ENCODE peak calls at places on chromosomes 3 and 15, in ten cellular contexts. F is CD8-positive, alpha-beta T cell; V is brain microvascular endothelial cell; D is stomach; R is tibial nerve; X is left lung; E is DND-41; S is heart left ventricle; A is endodermal cell; M is upper lobe of right lung. W is an unnamed sample. For H3K36me3, the result is how much of the 10 kb centered on the place peaks cover.

GRCh38 chr3:2156244-2156847 is 57.7 kb downstream of the CNTN4 start:
- DNase-seq in F (no peak), V (no peak), D (no peak), R (no peak), X (peak), E (no peak), S (no peak), A (peak), M (peak), W (peak)

GRCh38 chr3:132317229-132317948 is at the start of gene ACP3:
- DNase-seq in F (no peak), V (peak), D (peak), R (peak), X (no peak), E (peak), S (peak), A (peak), M (peak), W (no peak)

GRCh38 chr15:89770041-89770440 is 6.1 kb upstream of the MESP2 start:
- DNase-seq in F (no peak), V (no peak), D (no peak), R (no peak), X (peak), E (no peak), S (no peak), A (no peak), M (no peak), W (no peak)

GRCh38 chr3:107523361-107524213 is 825 bp downstream of the BBX start:
- DNase-seq in F (peak), V (peak), D (peak), R (peak), X (peak), E (peak), S (peak), A (peak), M (peak), W (peak)

GRCh38 chr3:79178471-79178870 is 589.3 kb downstream of the ROBO1 start:
- DNase-seq in F (no peak), V (no peak), D (no peak), R (no peak), X (no peak), E (no peak), S (no peak), A (no peak), M (no peak), W (no peak)

GRCh38 chr3:42763023-42763422 is 10.0 kb downstream of the CCDC13 start:
- DNase-seq in F (no peak), V (no peak), D (no peak), R (no peak), X (no peak), E (no peak), S (no peak), A (no peak), M (no peak), W (no peak)

GRCh38 chr15:95558131-95558530 is 772.4 kb upstream of the NR2F2 start:
- DNase-seq in F (no peak), V (no peak), D (no peak), R (no peak), X (no peak), E (no peak), S (no peak), A (no peak), M (no peak), W (no peak)

GRCh38 chr3:113769551-113769950 is 22.7 kb downstream of the ATP6V1A start:
- DNase-seq in F (no peak), V (peak), D (no peak), R (no peak), X (no peak), E (no peak), S (no peak), A (no peak), M (no peak), W (no peak)

GRCh38 chr3:115134648-115135347 is 12.3 kb downstream of the ZBTB20 start:
- DNase-seq in F (no peak), V (no peak), D (no peak), R (no peak), X (no peak), E (no peak), S (no peak), A (no peak), M (no peak), W (no peak)

GRCh38 chr3:127588675-127589577 is 1.6 kb downstream of the TPRA1 start:
- DNase-seq in F (no peak), V (peak), D (no peak), R (no peak), X (no peak), E (peak), S (no peak), A (peak), M (no peak), W (peak)

GRCh38 chr15:99455796-99456160 is 110.0 kb upstream of the MEF2A start:
- DNase-seq in F (no peak), V (no peak), D (no peak), R (no peak), X (no peak), E (no peak), S (no peak), A (no peak), M (no peak), W (no peak)

GRCh38 chr15:100596792-100597191 is 5.2 kb downstream of the LINS1 start:
- DNase-seq in F (peak), V (no peak), D (peak), R (no peak), X (no peak), E (peak), S (no peak), A (no peak), M (no peak), W (peak)

GRCh38 chr3:160127308-160127707 is 97.9 kb upstream of the C3orf80 start:
- DNase-seq in F (no peak), V (no peak), D (no peak), R (no peak), X (no peak), E (no peak), S (no peak), A (no peak), M (no peak), W (no peak)

GRCh38 chr3:19559724-19560442 is 374.1 kb downstream of the EFHB start:
- DNase-seq in F (no peak), V (no peak), D (no peak), R (no peak), X (no peak), E (no peak), S (no peak), A (no peak), M (no peak), W (peak)

GRCh38 chr3:171113716-171114115 is 87.2 kb upstream of the SLC2A2 start:
- DNase-seq in F (no peak), V (no peak), D (no peak), R (no peak), X (no peak), E (no peak), S (no peak), A (peak), M (no peak), W (no peak)

GRCh38 chr15:80776420-80777045 is 2.6 kb upstream of the CEMIP start:
- DNase-seq in F (peak), V (peak), D (peak), R (peak), X (no peak), E (peak), S (peak), A (peak), M (peak), W (peak)

GRCh38 chr3:127800508-127800907 is 21.8 kb downstream of the MGLL start:
- DNase-seq in F (no peak), V (peak), D (no peak), R (no peak), X (no peak), E (no peak), S (no peak), A (no peak), M (no peak), W (no peak)

GRCh38 chr3:89474333-89475130 is 367.1 kb downstream of the EPHA3 start:
- DNase-seq in F (no peak), V (no peak), D (no peak), R (no peak), X (no peak), E (no peak), S (no peak), A (no peak), M (no peak), W (no peak)

GRCh38 chr3:128074851-128075515 is 22.7 kb downstream of the SEC61A1 start:
- DNase-seq in F (no peak), V (no peak), D (no peak), R (no peak), X (no peak), E (no peak), S (no peak), A (no peak), M (no peak), W (no peak)

GRCh38 chr15:60301024-60301423 is 96.8 kb downstream of the ANXA2 start:
- DNase-seq in F (no peak), V (no peak), D (no peak), R (no peak), X (no peak), E (no peak), S (no peak), A (no peak), M (no peak), W (no peak)

GRCh38 chr15:58438956-58439355 is 7.2 kb downstream of the LIPC start:
- DNase-seq in F (no peak), V (peak), D (no peak), R (no peak), X (no peak), E (peak), S (peak), A (peak), M (no peak), W (no peak)

GRCh38 chr15:84715442-84716035 is 400 bp downstream of the SEC11A start:
- DNase-seq in F (no peak), V (peak), D (peak), R (no peak), X (peak), E (peak), S (peak), A (peak), M (no peak), W (no peak)

GRCh38 chr15:96343529-96344072 is 13.1 kb downstream of the NR2F2 start:
- DNase-seq in F (no peak), V (no peak), D (no peak), R (no peak), X (no peak), E (no peak), S (no peak), A (peak), M (no peak), W (no peak)

GRCh38 chr3:190807719-190808375 is 54.6 kb downstream of the GMNC start:
- DNase-seq in F (no peak), V (no peak), D (peak), R (no peak), X (no peak), E (no peak), S (peak), A (no peak), M (peak), W (no peak)

GRCh38 chr3:99866167-99866810 is 48.6 kb downstream of the CMSS1 start:
- DNase-seq in F (no peak), V (peak), D (no peak), R (no peak), X (no peak), E (peak), S (no peak), A (no peak), M (no peak), W (no peak)

GRCh38 chr3:152061296-152061695 is 187.9 kb downstream of the SUCNR1 start:
- DNase-seq in F (no peak), V (no peak), D (no peak), R (no peak), X (no peak), E (no peak), S (no peak), A (no peak), M (no peak), W (no peak)

GRCh38 chr3:3356836-3357235 is 177.3 kb upstream of the CRBN start:
- DNase-seq in F (no peak), V (no peak), D (no peak), R (no peak), X (no peak), E (no peak), S (no peak), A (no peak), M (no peak), W (no peak)

GRCh38 chr3:123096701-123097100 is 29.9 kb downstream of the PDIA5 start:
- DNase-seq in F (no peak), V (no peak), D (peak), R (no peak), X (no peak), E (no peak), S (peak), A (no peak), M (no peak), W (no peak)

GRCh38 chr3:40877651-40878463 is 321.4 kb upstream of the CTNNB1 start:
- DNase-seq in F (no peak), V (peak), D (peak), R (peak), X (peak), E (no peak), S (peak), A (no peak), M (peak), W (no peak)

GRCh38 chr15:74960995-74961588 is 4.5 kb upstream of the RPP25 start:
- DNase-seq in F (no peak), V (no peak), D (no peak), R (no peak), X (no peak), E (no peak), S (no peak), A (no peak), M (no peak), W (no peak)

GRCh38 chr3:155292133-155292532 is 1.4 kb downstream of the STRIT1 start:
- DNase-seq in F (no peak), V (no peak), D (no peak), R (no peak), X (no peak), E (no peak), S (no peak), A (no peak), M (no peak), W (no peak)

GRCh38 chr3:160179906-160180305 is 45.3 kb upstream of the C3orf80 start:
- DNase-seq in F (no peak), V (no peak), D (no peak), R (no peak), X (no peak), E (no peak), S (no peak), A (no peak), M (no peak), W (no peak)

GRCh38 chr15:63122002-63122893 is 587 bp downstream of the LACTB start:
- DNase-seq in F (peak), V (peak), D (peak), R (peak), X (peak), E (peak), S (peak), A (peak), M (peak), W (peak)

GRCh38 chr3:9664119-9664751 is 14.9 kb downstream of the MTMR14 start:
- DNase-seq in F (no peak), V (no peak), D (no peak), R (no peak), X (no peak), E (no peak), S (no peak), A (no peak), M (no peak), W (no peak)

GRCh38 chr3:9669277-9669676 is 20.0 kb downstream of the MTMR14 start:
- DNase-seq in F (no peak), V (no peak), D (no peak), R (no peak), X (no peak), E (no peak), S (no peak), A (no peak), M (no peak), W (no peak)

GRCh38 chr3:9669720-9670432 is 20.6 kb downstream of the MTMR14 start:
- DNase-seq in F (no peak), V (no peak), D (peak), R (peak), X (no peak), E (no peak), S (peak), A (no peak), M (no peak), W (no peak)

GRCh38 chr3:9660972-9661371 is 11.7 kb downstream of the MTMR14 start:
- DNase-seq in F (no peak), V (no peak), D (no peak), R (no peak), X (no peak), E (no peak), S (no peak), A (no peak), M (no peak), W (no peak)

GRCh38 chr3:9666704-9667445 is 17.6 kb downstream of the MTMR14 start:
- DNase-seq in F (no peak), V (no peak), D (no peak), R (no peak), X (no peak), E (no peak), S (no peak), A (no peak), M (no peak), W (no peak)
- H3K36me3 ChIP-seq in F (half or more), V (half or more), D (half or more), R (under half), X (under half), E (half or more), S (under half), A (half or more), M (half or more), W (under half)

DNA sequence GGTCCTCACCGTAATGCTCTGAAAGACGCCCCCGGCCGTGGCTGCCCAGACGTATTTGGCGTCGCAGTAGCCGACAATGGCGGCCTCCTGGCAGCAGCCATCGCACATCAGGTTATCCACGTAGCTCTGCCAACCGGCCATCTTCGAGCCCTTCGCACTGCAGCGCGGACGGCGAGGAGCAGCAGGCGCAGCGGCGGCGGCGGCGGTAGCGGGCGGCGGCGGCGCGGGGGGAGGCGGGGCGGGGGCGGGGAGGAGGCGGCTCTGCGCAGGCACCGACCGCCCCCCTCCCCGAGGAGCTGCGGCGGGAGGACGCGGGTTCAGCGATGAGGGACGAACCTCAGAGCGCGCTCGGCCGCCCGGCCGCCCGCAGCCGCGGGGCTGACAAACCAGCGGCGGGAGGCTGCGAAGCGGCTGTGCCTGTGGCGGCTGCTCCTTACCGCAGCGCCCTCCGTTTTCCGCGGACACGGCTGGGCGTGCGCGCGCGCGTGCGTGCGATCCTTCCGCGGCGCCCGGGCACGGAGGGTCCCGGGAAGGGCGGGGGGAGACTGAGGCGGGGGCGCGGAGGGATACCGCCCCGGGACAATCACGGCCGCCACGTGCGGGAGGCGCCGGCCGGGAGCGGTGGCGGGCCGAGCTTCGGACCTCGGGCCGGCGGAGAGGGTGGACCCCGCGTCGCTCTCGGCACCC is at the start of gene PFN2:
- DNase-seq in F (peak), V (peak), D (peak), R (peak), X (peak), E (peak), S (peak), A (peak), M (peak), W (peak)
- TF ChIP-seq CTCF in F (no peak), V (no peak), D (no peak), R (no peak), X (no peak), E (no peak), S (no peak), A (no peak), M (no peak), W (no peak)

DNA sequence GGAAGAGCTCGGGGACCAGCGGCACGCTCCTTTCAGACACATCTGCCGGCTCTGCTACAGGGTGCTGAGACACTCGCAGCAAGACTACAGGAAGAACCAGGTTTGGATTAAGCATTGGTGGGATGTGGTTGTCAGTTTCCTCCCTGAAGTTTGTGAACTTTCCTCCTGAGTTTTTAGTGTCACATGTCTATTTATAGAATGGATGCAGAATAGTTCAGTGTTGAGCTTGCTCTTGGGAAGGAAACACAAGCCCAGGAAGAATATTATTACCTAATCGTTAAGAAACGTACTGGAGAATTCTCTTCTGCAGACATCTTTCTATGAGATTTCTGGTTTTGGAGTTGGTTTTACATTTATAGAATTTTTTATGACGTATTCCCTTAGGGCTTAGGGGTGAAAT is 172.0 kb downstream of the ITPR1 start:
- DNase-seq in F (no peak), V (peak), D (no peak), R (no peak), X (no peak), E (no peak), S (no peak), A (no peak), M (no peak), W (no peak)
- H3K36me3 ChIP-seq in F (half or more), V (under half), D (half or more), R (under half), X (under half), E (under half), S (under half), A (under half), M (half or more), W (under half)

DNA sequence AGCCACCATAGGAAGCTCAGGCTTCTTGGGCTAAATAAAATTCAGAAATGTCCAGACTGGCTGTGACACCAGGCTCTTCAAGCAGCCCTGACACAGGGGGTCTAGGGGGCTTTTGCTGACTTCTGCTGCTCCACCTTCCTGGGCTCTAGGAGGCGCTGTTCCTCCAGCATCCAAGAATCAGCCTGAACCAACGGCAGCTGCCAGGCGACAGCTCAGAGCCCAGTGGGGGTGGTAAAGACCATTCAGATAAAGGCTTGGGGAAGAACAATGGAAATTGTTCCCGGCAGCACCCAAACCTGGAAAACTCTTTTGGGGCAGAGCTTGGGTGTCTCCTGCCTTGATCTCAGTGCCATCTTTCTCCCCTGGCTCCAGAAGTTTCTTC is 21.6 kb upstream of the PSTPIP1 start:
- DNase-seq in F (peak), V (no peak), D (no peak), R (no peak), X (no peak), E (peak), S (peak), A (peak), M (no peak), W (no peak)
- TF ChIP-seq CTCF in F (peak), V (peak), D (no peak), R (peak), X (peak), E (peak), S (peak), A (peak), M (peak), W (peak)

W was measured in GM06990.